ENCODE peak calls at places on chromosomes 3 and 15, in ten cellular contexts. F, K, C, D, L, N, G, A, T and H are unnamed samples.
A peak's percentile ranks its signal among the peaks of the same experiment; 100 is the strongest.

GRCh38 chr15:94692697-94693096 is 461.3 kb downstream of the MCTP2 start:
- DNase-seq in F (no peak), K (no peak), C (no peak), D (no peak), L (no peak), N (peak; percentile 17), G (no peak), A (no peak), T (no peak), H (no peak)

GRCh38 chr15:93317772-93318171 is 228.8 kb upstream of the RGMA start:
- DNase-seq in F (no peak), K (no peak), C (no peak), D (no peak), L (no peak), N (no peak), G (no peak), A (no peak), T (no peak), H (no peak)

GRCh38 chr3:189282751-189283150 is 111.0 kb downstream of the TPRG1 start:
- DNase-seq in F (no peak), K (no peak), C (no peak), D (no peak), L (no peak), N (peak; percentile 39), G (no peak), A (no peak), T (no peak), H (no peak)

GRCh38 chr3:23921052-23921511 is 4.2 kb downstream of the RPL15 start:
- DNase-seq in F (no peak), K (no peak), C (peak; percentile 14), D (no peak), L (no peak), N (no peak), G (no peak), A (no peak), T (no peak), H (no peak)

GRCh38 chr15:47212222-47213010 is 504.9 kb upstream of the SEMA6D start:
- DNase-seq in F (no peak), K (no peak), C (no peak), D (no peak), L (no peak), N (no peak), G (no peak), A (no peak), T (no peak), H (no peak)

GRCh38 chr3:50599716-50600118 is 11.9 kb downstream of the CISH start:
- DNase-seq in F (no peak), K (no peak), C (no peak), D (no peak), L (no peak), N (no peak), G (no peak), A (no peak), T (no peak), H (peak; percentile 57)

GRCh38 chr3:195906865-195907729 is 1.3 kb downstream of the TNK2 start:
- DNase-seq in F (peak; percentile 85), K (no peak), C (no peak), D (no peak), L (no peak), N (no peak), G (no peak), A (peak; percentile 39), T (peak; percentile 85), H (peak; percentile 76)

GRCh38 chr3:138848696-138849095 is 14.0 kb upstream of the PIK3CB start:
- DNase-seq in F (no peak), K (no peak), C (no peak), D (no peak), L (no peak), N (no peak), G (no peak), A (no peak), T (no peak), H (no peak)

GRCh38 chr3:72661115-72661457 is 187.2 kb downstream of the SHQ1 start:
- DNase-seq in F (no peak), K (peak; percentile 79), C (peak; percentile 92), D (peak; percentile 16), L (peak; percentile 34), N (peak; percentile 84), G (no peak), A (peak; percentile 22), T (peak; percentile 81), H (peak; percentile 92)

GRCh38 chr15:75038948-75039533 is 15.7 kb downstream of the PPCDC start:
- DNase-seq in F (no peak), K (no peak), C (no peak), D (no peak), L (no peak), N (no peak), G (no peak), A (no peak), T (no peak), H (no peak)

GRCh38 chr3:146274833-146275232 is 23.9 kb upstream of the PLSCR4 start:
- DNase-seq in F (no peak), K (no peak), C (no peak), D (no peak), L (no peak), N (peak; percentile 91), G (no peak), A (no peak), T (no peak), H (no peak)